ENCODE peak calls at places on chromosomes 1 and 21, in five cellular contexts. One of them, this sample, is unnamed.
A peak's percentile ranks its signal among the peaks of the same experiment; 100 is the strongest.

GRCh38 chr1:28510350-28511223 is 4.7 kb downstream of the RCC1 start:
- DNase-seq in tibial artery: no peak
- DNase-seq in upper lobe of right lung: no peak
- DNase-seq in breast epithelium: no peak
- DNase-seq in right atrium auricular region: no peak
- DNase-seq in this sample: no peak

GRCh38 chr1:41950820-41951219 is 32.1 kb upstream of the HIVEP3 start:
- DNase-seq in tibial artery: no peak
- DNase-seq in upper lobe of right lung: no peak
- DNase-seq in breast epithelium: no peak
- DNase-seq in right atrium auricular region: no peak
- DNase-seq in this sample: no peak

GRCh38 chr1:155077758-155078495 is 710 bp upstream of the EFNA3 start:
- DNase-seq in tibial artery: no peak
- DNase-seq in upper lobe of right lung: no peak
- DNase-seq in breast epithelium: no peak
- DNase-seq in right atrium auricular region: no peak
- DNase-seq in this sample: no peak

GRCh38 chr1:14705824-14706223 is 107.3 kb downstream of the KAZN start:
- DNase-seq in tibial artery: no peak
- DNase-seq in upper lobe of right lung: no peak
- DNase-seq in breast epithelium: no peak
- DNase-seq in right atrium auricular region: no peak
- DNase-seq in this sample: no peak

GRCh38 chr1:40399984-40400704 is 26.6 kb downstream of the SMAP2 start:
- DNase-seq in tibial artery: no peak
- DNase-seq in upper lobe of right lung: no peak
- DNase-seq in breast epithelium: no peak
- DNase-seq in right atrium auricular region: no peak
- DNase-seq in this sample: no peak

GRCh38 chr1:247241687-247242086 is 14.2 kb upstream of the VN1R5 start:
- DNase-seq in tibial artery: no peak
- DNase-seq in upper lobe of right lung: no peak
- DNase-seq in breast epithelium: no peak
- DNase-seq in right atrium auricular region: no peak
- DNase-seq in this sample: no peak

GRCh38 chr1:42721926-42722325 is 18.1 kb downstream of the CLDN19 start:
- DNase-seq in tibial artery: no peak
- DNase-seq in upper lobe of right lung: no peak
- DNase-seq in breast epithelium: no peak
- DNase-seq in right atrium auricular region: no peak
- DNase-seq in this sample: no peak

GRCh38 chr1:3727042-3727824 is 25.0 kb upstream of the CCDC27 start:
- DNase-seq in tibial artery: no peak
- DNase-seq in upper lobe of right lung: no peak
- DNase-seq in breast epithelium: no peak
- DNase-seq in right atrium auricular region: no peak
- DNase-seq in this sample: no peak

GRCh38 chr1:215263636-215264035 is 181.1 kb downstream of the KCNK2 start:
- DNase-seq in tibial artery: no peak
- DNase-seq in upper lobe of right lung: no peak
- DNase-seq in breast epithelium: no peak
- DNase-seq in right atrium auricular region: no peak
- DNase-seq in this sample: no peak

GRCh38 chr1:201573923-201574322 is 35.0 kb downstream of the NAV1 start:
- DNase-seq in tibial artery: no peak
- DNase-seq in upper lobe of right lung: peak; percentile 7
- DNase-seq in breast epithelium: no peak
- DNase-seq in right atrium auricular region: no peak
- DNase-seq in this sample: no peak

GRCh38 chr1:245212221-245212710 is 57.5 kb downstream of the KIF26B start:
- DNase-seq in tibial artery: no peak
- DNase-seq in upper lobe of right lung: peak; percentile 18
- DNase-seq in breast epithelium: no peak
- DNase-seq in right atrium auricular region: no peak
- DNase-seq in this sample: no peak

GRCh38 chr1:150083907-150084306 is 16.3 kb downstream of the VPS45 start:
- DNase-seq in tibial artery: no peak
- DNase-seq in upper lobe of right lung: no peak
- DNase-seq in breast epithelium: no peak
- DNase-seq in right atrium auricular region: no peak
- DNase-seq in this sample: no peak

GRCh38 chr1:221555689-221556433 is 186.0 kb downstream of the DUSP10 start:
- DNase-seq in tibial artery: no peak
- DNase-seq in upper lobe of right lung: no peak
- DNase-seq in breast epithelium: no peak
- DNase-seq in right atrium auricular region: no peak
- DNase-seq in this sample: no peak

GRCh38 chr1:232430467-232430866 is 199.5 kb downstream of the SIPA1L2 start:
- DNase-seq in tibial artery: no peak
- DNase-seq in upper lobe of right lung: no peak
- DNase-seq in breast epithelium: no peak
- DNase-seq in right atrium auricular region: no peak
- DNase-seq in this sample: no peak

GRCh38 chr1:236486315-236486714 is 37.5 kb upstream of the LGALS8 start:
- DNase-seq in tibial artery: no peak
- DNase-seq in upper lobe of right lung: no peak
- DNase-seq in breast epithelium: no peak
- DNase-seq in right atrium auricular region: no peak
- DNase-seq in this sample: no peak

GRCh38 chr1:46452931-46453325 is 36.7 kb upstream of the DMBX1 start:
- DNase-seq in tibial artery: no peak
- DNase-seq in upper lobe of right lung: no peak
- DNase-seq in breast epithelium: no peak
- DNase-seq in right atrium auricular region: no peak
- DNase-seq in this sample: no peak

GRCh38 chr1:97277891-97278662 is 556.5 kb downstream of the PTBP2 start:
- DNase-seq in tibial artery: no peak
- DNase-seq in upper lobe of right lung: no peak
- DNase-seq in breast epithelium: no peak
- DNase-seq in right atrium auricular region: no peak
- DNase-seq in this sample: no peak

GRCh38 chr1:18972531-18972930 is 16.1 kb upstream of the IFFO2 start:
- DNase-seq in tibial artery: no peak
- DNase-seq in upper lobe of right lung: no peak
- DNase-seq in breast epithelium: no peak
- DNase-seq in right atrium auricular region: no peak
- DNase-seq in this sample: no peak

GRCh38 chr1:3068400-3069361 is at the start of gene PRDM16:
- DNase-seq in tibial artery: peak; percentile 74
- DNase-seq in upper lobe of right lung: peak; percentile 79
- DNase-seq in breast epithelium: no peak
- DNase-seq in right atrium auricular region: no peak
- DNase-seq in this sample: no peak

GRCh38 chr21:26169611-26170470 is 729 bp downstream of the APP start:
- DNase-seq in tibial artery: peak; percentile 43
- DNase-seq in upper lobe of right lung: peak; percentile 82
- DNase-seq in breast epithelium: peak; percentile 38
- DNase-seq in right atrium auricular region: peak; percentile 68
- DNase-seq in this sample: no peak

GRCh38 chr1:101235696-101236545 is 898 bp upstream of the S1PR1 start:
- DNase-seq in tibial artery: peak; percentile 41
- DNase-seq in upper lobe of right lung: peak; percentile 69
- DNase-seq in breast epithelium: no peak
- DNase-seq in right atrium auricular region: peak; percentile 71
- DNase-seq in this sample: no peak

GRCh38 chr1:161330346-161330745 is 16.2 kb downstream of the SDHC start:
- DNase-seq in tibial artery: no peak
- DNase-seq in upper lobe of right lung: no peak
- DNase-seq in breast epithelium: no peak
- DNase-seq in right atrium auricular region: no peak
- DNase-seq in this sample: no peak

GRCh38 chr1:98420376-98421097 is 241.0 kb upstream of the SNX7 start:
- DNase-seq in tibial artery: no peak
- DNase-seq in upper lobe of right lung: no peak
- DNase-seq in breast epithelium: no peak
- DNase-seq in right atrium auricular region: no peak
- DNase-seq in this sample: no peak

GRCh38 chr1:119471566-119471965 is 35.4 kb upstream of the HSD3B1 start:
- DNase-seq in tibial artery: no peak
- DNase-seq in upper lobe of right lung: no peak
- DNase-seq in breast epithelium: no peak
- DNase-seq in right atrium auricular region: no peak
- DNase-seq in this sample: no peak

GRCh38 chr1:119480175-119480574 is 26.8 kb upstream of the HSD3B1 start:
- DNase-seq in tibial artery: no peak
- DNase-seq in upper lobe of right lung: no peak
- DNase-seq in breast epithelium: no peak
- DNase-seq in right atrium auricular region: no peak
- DNase-seq in this sample: no peak

GRCh38 chr1:119472463-119473175 is 34.4 kb upstream of the HSD3B1 start:
- DNase-seq in tibial artery: no peak
- DNase-seq in upper lobe of right lung: no peak
- DNase-seq in breast epithelium: no peak
- DNase-seq in right atrium auricular region: no peak
- DNase-seq in this sample: no peak

GRCh38 chr1:119477710-119478109 is 29.3 kb upstream of the HSD3B1 start:
- DNase-seq in tibial artery: no peak
- DNase-seq in upper lobe of right lung: no peak
- DNase-seq in breast epithelium: no peak
- DNase-seq in right atrium auricular region: no peak
- DNase-seq in this sample: no peak

DNA sequence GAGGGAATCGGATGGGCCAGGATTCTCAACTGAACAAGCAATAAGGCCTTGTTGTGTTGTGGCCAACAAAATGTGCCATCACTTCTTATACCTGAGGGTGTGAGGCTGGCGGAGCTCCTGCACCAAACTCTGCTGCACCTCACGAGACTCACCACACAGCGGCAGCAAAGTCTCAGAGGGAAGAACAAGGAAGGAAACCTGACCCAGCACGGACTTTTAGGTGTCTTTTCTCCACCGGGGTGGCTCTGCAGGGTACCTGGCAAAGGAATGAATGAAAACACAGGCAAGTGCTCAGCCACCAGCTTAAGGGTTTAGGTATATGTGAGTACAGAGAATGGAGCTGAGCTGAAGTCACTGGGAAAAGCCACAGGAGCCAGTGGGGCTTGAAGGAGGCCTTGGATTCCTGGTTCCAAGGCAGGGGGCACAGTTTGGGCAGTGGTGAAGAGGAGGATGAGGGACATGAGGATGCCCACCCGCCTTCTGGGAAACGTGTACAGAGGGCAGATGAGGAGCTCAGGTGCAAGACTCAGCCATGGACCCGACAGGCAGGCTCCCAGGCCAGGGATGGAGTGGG is 31.1 kb upstream of the HSD3B1 start:
- DNase-seq in tibial artery: peak; percentile 25
- DNase-seq in upper lobe of right lung: peak; percentile 73
- DNase-seq in breast epithelium: peak; percentile 50
- DNase-seq in right atrium auricular region: no peak
- DNase-seq in this sample: no peak
- TF ChIP-seq CTCF in tibial artery: no peak
- TF ChIP-seq CTCF in upper lobe of right lung: peak; percentile 62
- TF ChIP-seq CTCF in breast epithelium: peak; percentile 60
- TF ChIP-seq CTCF in right atrium auricular region: peak; percentile 10
- TF ChIP-seq CTCF in this sample: peak; percentile 34

GRCh38 chr1:58814251-58815068 is 30.6 kb upstream of the JUN start:
- DNase-seq in tibial artery: peak; percentile 55
- DNase-seq in upper lobe of right lung: peak; percentile 89
- DNase-seq in breast epithelium: peak; percentile 59
- DNase-seq in right atrium auricular region: no peak
- DNase-seq in this sample: no peak
- H3K27ac ChIP-seq in tibial artery: peak overlapping the region; percentile 84
- H3K27ac ChIP-seq in upper lobe of right lung: peak overlapping the region; percentile 95
- H3K27ac ChIP-seq in breast epithelium: peak overlapping the region; percentile 93
- H3K27ac ChIP-seq in right atrium auricular region: peak overlapping the region; percentile 82
- H3K27ac ChIP-seq in this sample: peak overlapping the region; percentile 98

GRCh38 chr1:210440081-210440480 is 111.4 kb downstream of the HHAT start:
- DNase-seq in tibial artery: no peak
- DNase-seq in upper lobe of right lung: no peak
- DNase-seq in breast epithelium: no peak
- DNase-seq in right atrium auricular region: no peak
- DNase-seq in this sample: no peak
- TF ChIP-seq CTCF in tibial artery: no peak
- TF ChIP-seq CTCF in upper lobe of right lung: no peak
- TF ChIP-seq CTCF in breast epithelium: no peak
- TF ChIP-seq CTCF in right atrium auricular region: no peak
- TF ChIP-seq CTCF in this sample: no peak

GRCh38 chr1:151978910-151979309 is 14.7 kb downstream of the S100A10 start:
- DNase-seq in tibial artery: no peak
- DNase-seq in upper lobe of right lung: no peak
- DNase-seq in breast epithelium: no peak
- DNase-seq in right atrium auricular region: no peak
- DNase-seq in this sample: no peak

GRCh38 chr1:151982300-151983005 is 11.2 kb downstream of the S100A10 start:
- DNase-seq in tibial artery: no peak
- DNase-seq in upper lobe of right lung: no peak
- DNase-seq in breast epithelium: no peak
- DNase-seq in right atrium auricular region: no peak
- DNase-seq in this sample: no peak

GRCh38 chr1:151984313-151984956 is 9.2 kb downstream of the S100A10 start:
- DNase-seq in tibial artery: no peak
- DNase-seq in upper lobe of right lung: no peak
- DNase-seq in breast epithelium: no peak
- DNase-seq in right atrium auricular region: no peak
- DNase-seq in this sample: no peak

GRCh38 chr1:151980287-151981177 is 13.1 kb downstream of the S100A10 start:
- DNase-seq in tibial artery: peak; percentile 79
- DNase-seq in upper lobe of right lung: no peak
- DNase-seq in breast epithelium: no peak
- DNase-seq in right atrium auricular region: peak; percentile 72
- DNase-seq in this sample: no peak

DNA sequence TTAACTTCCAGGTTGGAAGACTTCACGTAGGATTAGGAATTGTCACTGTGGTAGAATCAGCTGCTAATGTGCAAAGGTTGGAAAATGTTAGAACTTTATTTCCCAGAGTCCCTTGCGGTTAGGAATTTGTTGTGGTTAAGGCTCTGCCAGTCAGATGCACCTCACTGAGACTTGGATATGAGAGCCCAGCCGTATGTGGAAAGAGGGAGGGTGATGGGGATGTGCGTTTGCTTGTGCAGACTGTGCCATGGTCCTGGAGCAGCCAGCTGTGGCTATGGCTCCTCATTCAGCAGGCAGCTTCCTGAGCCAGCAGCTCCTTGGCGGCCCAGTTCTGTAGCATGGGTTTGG is 12.5 kb downstream of the S100A10 start:
- DNase-seq in tibial artery: no peak
- DNase-seq in upper lobe of right lung: no peak
- DNase-seq in breast epithelium: no peak
- DNase-seq in right atrium auricular region: no peak
- DNase-seq in this sample: no peak
- H3K27ac ChIP-seq in tibial artery: peak overlapping the region; percentile 4
- H3K27ac ChIP-seq in upper lobe of right lung: no peak overlapping the region
- H3K27ac ChIP-seq in breast epithelium: no peak overlapping the region
- H3K27ac ChIP-seq in right atrium auricular region: peak overlapping the region; percentile 37
- H3K27ac ChIP-seq in this sample: peak overlapping the region; percentile 21

GRCh38 chr1:26234644-26235384 is 814 bp downstream of the CEP85 start:
- DNase-seq in tibial artery: no peak
- DNase-seq in upper lobe of right lung: no peak
- DNase-seq in breast epithelium: no peak
- DNase-seq in right atrium auricular region: no peak
- DNase-seq in this sample: no peak
- TF ChIP-seq CTCF in tibial artery: no peak
- TF ChIP-seq CTCF in upper lobe of right lung: no peak
- TF ChIP-seq CTCF in breast epithelium: no peak
- TF ChIP-seq CTCF in right atrium auricular region: no peak
- TF ChIP-seq CTCF in this sample: no peak

This sample was measured in esophagus squamous epithelium.